ENCODE peak calls at places on chromosome 16, in eight cellular contexts. X is activated CD4-positive, alpha-beta T cell treated with anti-CD3 and anti-CD28 coated beads, Interleukin-2, amount 10 ng/mL, durations not matched to agents 24 days and 14 days; I is GM13976; M is ureter; H is GM23248; V is HuH-7; W is T-cell; O is mucosa of descending colon. L is an unnamed sample.

GRCh38 chr16:89749637-89750036 is 28.3 kb downstream of the ZNF276 start:
- DNase-seq in W (no peak), X (no peak), O (peak), M (peak), I (no peak), H (no peak), V (no peak), L (peak)

GRCh38 chr16:68197250-68197649 is 38.7 kb downstream of the ESRP2 start:
- DNase-seq in X (no peak), H (peak), M (no peak), V (no peak), O (no peak), W (no peak), I (no peak), L (no peak)

GRCh38 chr16:57627184-57627871 is 1.1 kb upstream of the ADGRG1 start:
- DNase-seq in H (peak), M (no peak), I (no peak), O (peak), X (no peak), W (no peak), V (no peak), L (no peak)

GRCh38 chr16:57770361-57770760 is 31.9 kb downstream of the KIFC3 start:
- DNase-seq in V (no peak), W (no peak), H (no peak), X (no peak), O (no peak), I (no peak), M (no peak), L (no peak)

GRCh38 chr16:70402916-70403659 is 35.8 kb downstream of the ST3GAL2 start:
- DNase-seq in V (peak), O (no peak), W (no peak), X (no peak), I (no peak), M (no peak), H (peak), L (no peak)

GRCh38 chr16:68387301-68387700 is 61.0 kb downstream of the SMPD3 start:
- DNase-seq in V (no peak), I (no peak), H (no peak), W (no peak), M (no peak), O (peak), X (no peak), L (peak)

GRCh38 chr16:84983308-84983707 is 28.0 kb downstream of the ZDHHC7 start:
- DNase-seq in M (no peak), W (no peak), X (no peak), V (no peak), O (no peak), I (no peak), H (no peak), L (no peak)

GRCh38 chr16:27286446-27286845 is 17.9 kb upstream of the NSMCE1 start:
- DNase-seq in W (no peak), X (no peak), M (peak), H (peak), O (no peak), I (no peak), V (no peak), L (no peak)

GRCh38 chr16:1458977-1459341 is 14.6 kb upstream of the CCDC154 start:
- DNase-seq in I (peak), M (no peak), H (no peak), O (no peak), V (no peak), X (no peak), W (no peak), L (no peak)

GRCh38 chr16:73142995-73143394 is 95.1 kb upstream of the ZFHX3 start:
- DNase-seq in O (no peak), I (no peak), H (no peak), M (no peak), V (no peak), X (no peak), W (no peak), L (no peak)

GRCh38 chr16:81266680-81267095 is 28.2 kb downstream of the BCO1 start:
- DNase-seq in V (no peak), I (no peak), H (no peak), O (peak), X (peak), M (no peak), W (no peak), L (peak)

GRCh38 chr16:12064291-12064690 is 87.8 kb downstream of the SNX29 start:
- DNase-seq in O (no peak), I (peak), H (no peak), X (no peak), V (no peak), M (peak), W (no peak), L (no peak)

L was measured in stomach.